ENCODE peak calls at places on chromosome 6, in four cellular contexts. R, Z, G and C are unnamed samples.

GRCh38 chr6:39887692-39888450 is 46.4 kb downstream of the MOCS1 start:
- DNase-seq in R (no peak), Z (peak), G (peak), C (no peak)

GRCh38 chr6:3484240-3484639 is 27.4 kb upstream of the SLC22A23 start:
- DNase-seq in R (no peak), Z (no peak), G (no peak), C (no peak)

GRCh38 chr6:139126255-139126654 is 8.6 kb upstream of the HECA start:
- DNase-seq in R (no peak), Z (no peak), G (no peak), C (no peak)

GRCh38 chr6:156765117-156765516 is 12.1 kb upstream of the ARID1B start:
- DNase-seq in R (no peak), Z (no peak), G (no peak), C (no peak)

GRCh38 chr6:8139451-8139850 is 37.1 kb upstream of the EEF1E1 start:
- DNase-seq in R (no peak), Z (no peak), G (no peak), C (no peak)

GRCh38 chr6:115663681-115664080 is 397.0 kb downstream of the FRK start:
- DNase-seq in R (no peak), Z (no peak), G (no peak), C (no peak)

GRCh38 chr6:104710543-104711335 is 149.0 kb downstream of the HACE1 start:
- DNase-seq in R (no peak), Z (no peak), G (no peak), C (no peak)

GRCh38 chr6:119314894-119315272 is 34.7 kb downstream of the MAN1A1 start:
- DNase-seq in R (no peak), Z (no peak), G (no peak), C (no peak)

GRCh38 chr6:160284575-160284974 is 26.0 kb upstream of the SLC22A2 start:
- DNase-seq in R (no peak), Z (no peak), G (no peak), C (no peak)

GRCh38 chr6:35487653-35488516 is 9.0 kb downstream of the TEAD3 start:
- DNase-seq in R (no peak), Z (no peak), G (peak), C (no peak)

GRCh38 chr6:149860834-149861602 is 3.1 kb downstream of the LRP11 start:
- DNase-seq in R (no peak), Z (no peak), G (no peak), C (no peak)
- TF ChIP-seq CTCF in R (no peak), Z (peak), G (no peak), C (no peak)

DNA sequence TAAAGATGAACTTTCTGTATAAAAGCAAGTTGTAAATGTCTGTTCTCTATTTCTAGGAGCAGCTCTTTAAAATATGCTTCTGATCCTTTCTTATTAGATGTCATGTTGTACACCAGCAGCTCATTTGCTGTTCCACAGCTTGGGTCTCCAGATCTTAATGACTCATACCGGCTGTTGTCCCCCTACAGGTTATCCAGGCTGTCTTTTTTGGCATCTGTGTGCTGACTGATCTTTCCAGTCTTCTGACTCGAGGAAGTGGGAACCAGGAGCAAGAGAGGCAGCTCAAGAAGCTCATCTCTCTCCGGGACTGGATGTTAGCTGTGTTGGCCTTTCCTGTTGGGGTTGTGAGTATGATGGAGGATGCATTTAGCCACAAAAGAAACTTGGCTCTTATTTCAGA is 76.0 kb downstream of the AIG1 start:
- DNase-seq in R (no peak), Z (no peak), G (no peak), C (no peak)
- TF ChIP-seq CTCF in R (no peak), Z (no peak), G (no peak), C (no peak)

GRCh38 chr6:11911535-11911934 is 100.6 kb upstream of the HIVEP1 start:
- DNase-seq in R (no peak), Z (no peak), G (no peak), C (no peak)

GRCh38 chr6:11908706-11909105 is 103.4 kb upstream of the HIVEP1 start:
- DNase-seq in R (no peak), Z (no peak), G (no peak), C (no peak)

GRCh38 chr6:11912420-11912819 is 99.7 kb upstream of the HIVEP1 start:
- DNase-seq in R (no peak), Z (no peak), G (no peak), C (no peak)

DNA sequence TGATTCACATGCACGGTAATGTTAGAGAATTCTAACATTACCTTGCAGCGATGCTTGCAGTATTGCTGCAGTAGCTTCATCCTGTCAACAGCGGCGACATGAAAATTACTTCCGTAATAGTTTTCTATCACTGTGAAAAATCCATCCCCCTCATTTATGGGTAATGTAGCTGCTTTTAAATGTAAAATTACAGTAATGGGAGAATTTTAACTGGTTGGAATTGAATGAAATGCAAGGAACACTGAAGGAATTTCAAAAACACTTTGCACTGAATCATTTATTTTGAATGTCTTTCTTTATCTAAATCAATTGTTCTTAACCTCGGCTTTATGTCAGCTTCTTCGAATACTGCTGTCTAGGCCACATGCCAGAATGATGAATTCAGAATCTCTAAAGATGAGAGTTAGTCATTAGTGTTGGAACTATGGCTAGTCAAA is 102.4 kb upstream of the HIVEP1 start:
- DNase-seq in R (no peak), Z (no peak), G (no peak), C (no peak)
- TF ChIP-seq CTCF in R (no peak), Z (no peak), G (no peak), C (no peak)

DNA sequence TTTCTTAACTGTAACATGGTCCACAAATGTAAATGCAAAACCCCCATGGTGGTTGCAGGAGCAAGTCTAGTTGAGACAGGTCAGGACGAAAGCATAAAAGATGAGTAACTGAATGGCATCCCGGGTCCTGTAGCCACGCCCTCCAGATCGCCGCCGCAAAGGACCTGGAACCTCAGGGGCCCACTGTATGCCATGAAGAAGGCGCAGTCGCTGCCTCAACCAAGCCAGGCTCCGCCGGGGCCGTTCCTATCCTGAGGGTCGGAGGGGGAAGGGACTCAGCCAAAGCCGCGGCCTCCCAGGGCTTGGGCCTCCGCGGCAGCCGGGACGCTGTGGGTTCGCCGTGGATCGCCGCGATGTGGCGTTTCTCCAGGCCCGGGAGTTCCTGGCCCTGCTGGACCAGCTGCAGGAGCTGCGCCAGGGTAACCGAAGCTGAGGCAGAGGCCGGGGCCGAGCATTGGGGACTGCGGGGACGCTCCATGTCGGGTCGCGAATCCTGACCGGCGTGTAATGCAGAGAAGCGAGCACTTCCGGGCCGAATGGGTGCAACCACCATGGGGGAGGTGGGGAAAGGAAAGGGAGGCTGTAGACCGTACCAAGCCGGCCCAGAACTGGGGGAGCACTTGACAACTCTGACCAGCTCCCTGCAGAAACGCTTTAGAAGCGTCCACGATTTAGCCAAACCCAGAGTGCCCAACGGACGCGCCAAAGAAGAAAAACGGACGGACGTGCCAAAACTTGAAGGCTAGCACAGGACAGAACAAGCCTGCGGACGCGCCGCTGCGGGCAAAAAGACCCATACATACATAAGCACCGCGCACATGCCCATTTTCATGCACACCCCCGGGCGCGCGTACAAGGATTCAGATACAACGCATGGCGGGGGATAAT is 11.1 kb downstream of the RPL7L1 start:
- DNase-seq in R (peak), Z (peak), G (peak), C (peak)
- TF ChIP-seq CTCF in R (no peak), Z (no peak), G (no peak), C (no peak)

DNA sequence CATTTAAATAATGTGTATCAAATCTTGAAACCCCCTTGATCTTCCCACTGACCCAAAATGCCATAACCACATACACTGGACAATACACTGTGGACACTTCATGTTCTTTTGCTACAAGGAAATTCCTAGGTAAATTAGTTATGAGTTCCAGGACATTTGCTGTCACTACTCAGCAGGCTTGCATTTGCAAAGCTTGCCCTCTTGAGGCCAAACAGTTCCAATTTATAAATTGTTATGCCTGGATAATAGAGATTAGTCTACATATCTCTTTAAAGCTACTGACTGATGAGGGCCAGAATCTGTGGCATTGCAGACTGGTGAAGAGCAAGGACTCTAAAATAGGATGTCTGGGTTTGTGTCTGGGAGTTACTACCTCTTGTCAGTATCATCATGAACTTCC is 17.4 kb upstream of the RAB32 start:
- DNase-seq in R (no peak), Z (no peak), G (no peak), C (no peak)
- TF ChIP-seq CTCF in R (no peak), Z (peak), G (no peak), C (no peak)

DNA sequence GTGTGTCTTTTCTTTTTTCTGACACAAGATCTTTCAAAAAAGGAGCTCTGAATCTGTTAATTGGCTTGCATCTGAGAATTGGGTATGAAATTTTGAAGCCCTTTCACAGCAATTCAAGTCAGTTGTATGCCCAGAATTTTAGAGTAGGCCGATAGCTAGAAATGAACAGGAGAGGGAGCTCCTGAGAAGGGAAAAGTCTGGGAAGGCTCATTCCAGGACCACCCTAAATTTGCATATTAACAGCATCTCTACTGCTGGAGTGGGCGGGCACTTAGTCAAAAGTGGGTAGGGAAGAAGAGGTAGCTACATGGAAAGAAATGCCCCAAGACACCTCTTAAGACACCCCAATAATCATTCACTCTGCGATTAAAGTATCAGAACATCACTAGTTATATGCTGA is 928.3 kb downstream of the TBC1D32 start:
- DNase-seq in R (no peak), Z (no peak), G (no peak), C (no peak)
- TF ChIP-seq CTCF in R (no peak), Z (no peak), G (no peak), C (peak)

GRCh38 chr6:165654144-165654543 is 8.9 kb downstream of the PDE10A start:
- DNase-seq in R (no peak), Z (no peak), G (no peak), C (no peak)
- TF ChIP-seq CTCF in R (no peak), Z (no peak), G (no peak), C (no peak)

DNA sequence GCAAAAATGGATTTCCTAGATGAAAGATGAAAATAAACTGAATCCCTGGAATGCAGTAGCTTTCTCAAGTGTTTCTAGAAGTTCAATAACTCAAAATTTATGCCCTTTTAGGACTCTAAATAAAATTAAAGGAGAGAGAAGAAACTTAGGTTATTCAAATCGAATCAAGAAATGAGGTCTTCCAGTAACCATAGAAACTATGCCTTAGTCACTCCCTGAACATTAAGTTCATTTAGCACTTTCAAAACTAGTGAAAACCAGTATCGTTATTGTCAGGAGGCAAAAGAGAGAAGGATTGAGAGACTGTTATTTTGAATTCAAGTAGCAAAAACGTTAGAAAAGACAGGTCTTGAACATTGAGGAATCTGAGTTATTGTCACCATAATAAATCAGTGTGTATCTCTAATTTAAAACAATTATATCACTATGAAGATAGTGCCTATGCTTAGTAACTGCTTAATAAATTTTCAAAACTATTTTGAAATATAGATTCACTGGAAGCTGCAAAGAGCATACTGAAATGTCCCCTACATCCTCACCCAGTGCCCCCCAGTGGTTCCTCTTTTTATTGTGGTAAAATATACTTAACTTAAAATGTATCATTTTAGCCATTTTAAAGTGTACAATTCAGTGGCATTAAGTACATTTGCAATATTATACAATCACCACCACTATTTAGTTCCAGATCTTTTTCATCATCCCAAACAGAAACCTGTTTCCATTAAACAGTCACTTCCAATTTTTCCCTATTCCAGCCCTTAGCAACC is 4.6 kb downstream of the RPP21 start:
- DNase-seq in R (no peak), Z (no peak), G (no peak), C (peak)
- TF ChIP-seq CTCF in R (no peak), Z (no peak), G (no peak), C (no peak)

DNA sequence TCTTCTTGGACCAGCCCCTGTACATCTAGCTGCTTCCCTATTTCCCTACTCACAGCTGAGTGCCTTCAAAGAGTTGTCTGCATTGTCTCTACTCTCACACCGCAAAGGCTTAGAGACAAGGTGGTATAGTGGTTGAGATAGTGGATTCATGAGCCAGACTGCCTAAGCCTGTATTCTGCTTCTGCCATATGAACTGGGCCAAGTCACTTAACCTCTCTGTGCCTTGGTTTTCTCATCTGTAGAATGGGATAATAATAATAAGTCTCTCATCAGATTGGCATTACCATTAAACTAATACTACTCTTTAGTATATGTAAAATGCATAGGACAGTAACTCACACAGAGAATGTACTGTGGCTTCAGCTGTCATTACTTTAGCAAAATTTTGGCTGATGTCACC is 156.2 kb downstream of the ADAT2 start:
- DNase-seq in R (no peak), Z (no peak), G (no peak), C (no peak)
- TF ChIP-seq CTCF in R (no peak), Z (no peak), G (no peak), C (no peak)